ENCODE peak calls at places on chromosomes 3 and 15, in six cellular contexts. H, C, I, E, S and W are unnamed samples.

GRCh38 chr15:68718468-68718867 is 102.2 kb downstream of the ANP32A start:
- DNase-seq in H (no peak), C (no peak), I (no peak), E (no peak), S (no peak), W (no peak)

GRCh38 chr15:60257760-60258159 is 140.0 kb downstream of the ANXA2 start:
- DNase-seq in H (no peak), C (no peak), I (no peak), E (no peak), S (no peak), W (no peak)

GRCh38 chr3:139310474-139310933 is 33.3 kb upstream of the MRPS22 start:
- DNase-seq in H (no peak), C (no peak), I (no peak), E (no peak), S (peak; percentile 92), W (peak; percentile 67)

GRCh38 chr15:48766196-48766595 is 44.7 kb downstream of the CEP152 start:
- DNase-seq in H (peak; percentile 71), C (no peak), I (no peak), E (peak; percentile 59), S (peak; percentile 52), W (no peak)

GRCh38 chr15:67405208-67406191 is 115.4 kb upstream of the C15orf61 start:
- DNase-seq in H (peak; percentile 39), C (no peak), I (no peak), E (no peak), S (peak; percentile 79), W (peak; percentile 10)

GRCh38 chr3:184184546-184185234 is 1.3 kb upstream of the ABCF3 start:
- DNase-seq in H (no peak), C (no peak), I (no peak), E (no peak), S (no peak), W (no peak)

GRCh38 chr3:52533623-52534280 is at the start of gene NT5DC2:
- DNase-seq in H (peak; percentile 70), C (peak; percentile 76), I (peak; percentile 48), E (peak; percentile 80), S (peak; percentile 56), W (peak; percentile 75)

GRCh38 chr3:183378951-183379350 is 49.5 kb downstream of the MCF2L2 start:
- DNase-seq in H (no peak), C (no peak), I (no peak), E (no peak), S (no peak), W (no peak)

GRCh38 chr3:52200981-52201679 is 3.2 kb downstream of the ALAS1 start:
- DNase-seq in H (no peak), C (no peak), I (no peak), E (no peak), S (peak; percentile 33), W (no peak)

GRCh38 chr15:58407786-58408185 is 24.0 kb upstream of the LIPC start:
- DNase-seq in H (no peak), C (no peak), I (no peak), E (no peak), S (no peak), W (no peak)

GRCh38 chr15:70023769-70024491 is 73.8 kb downstream of the TLE3 start:
- DNase-seq in H (peak; percentile 45), C (peak; percentile 27), I (peak; percentile 46), E (peak; percentile 68), S (peak; percentile 36), W (no peak)

GRCh38 chr3:27532931-27533607 is 48.9 kb upstream of the SLC4A7 start:
- DNase-seq in H (no peak), C (no peak), I (no peak), E (no peak), S (peak; percentile 45), W (no peak)

GRCh38 chr3:65584913-65585312 is 453.8 kb downstream of the MAGI1 start:
- DNase-seq in H (no peak), C (no peak), I (no peak), E (no peak), S (no peak), W (no peak)

GRCh38 chr3:65581313-65581712 is 457.4 kb downstream of the MAGI1 start:
- DNase-seq in H (no peak), C (no peak), I (no peak), E (no peak), S (no peak), W (no peak)

GRCh38 chr3:65584002-65584401 is 454.7 kb downstream of the MAGI1 start:
- DNase-seq in H (no peak), C (no peak), I (no peak), E (no peak), S (no peak), W (no peak)

GRCh38 chr3:65583203-65583602 is 455.5 kb downstream of the MAGI1 start:
- DNase-seq in H (no peak), C (no peak), I (no peak), E (no peak), S (no peak), W (no peak)

GRCh38 chr3:65582012-65582717 is 456.6 kb downstream of the MAGI1 start:
- DNase-seq in H (no peak), C (no peak), I (no peak), E (no peak), S (no peak), W (no peak)
- TF ChIP-seq POLR2A in H (no peak), C (no peak), I (no peak), E (no peak), S (no peak), W (no peak)

DNA sequence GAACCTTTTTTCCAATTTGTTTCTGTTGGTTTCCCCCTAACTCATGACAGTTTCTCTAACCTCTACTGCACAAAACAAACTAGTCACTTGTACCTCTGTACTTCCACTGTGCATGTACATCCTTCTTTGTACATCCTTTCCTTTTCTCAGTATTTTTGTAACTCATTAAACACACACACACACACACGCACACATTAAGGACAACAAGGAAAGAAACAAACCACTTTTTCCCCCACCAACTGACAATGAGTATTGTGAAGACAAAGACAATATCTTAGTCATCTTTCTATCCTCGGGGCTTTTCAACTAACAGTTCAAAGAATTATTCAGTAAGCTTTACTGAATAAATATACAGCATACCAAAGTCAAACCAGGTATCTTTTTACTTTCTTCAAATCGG is 170.5 kb downstream of the VPS13C start:
- DNase-seq in H (no peak), C (no peak), I (no peak), E (no peak), S (no peak), W (no peak)
- TF ChIP-seq POLR2A in H (no peak), C (no peak), I (no peak), E (no peak), S (no peak), W (no peak)

DNA sequence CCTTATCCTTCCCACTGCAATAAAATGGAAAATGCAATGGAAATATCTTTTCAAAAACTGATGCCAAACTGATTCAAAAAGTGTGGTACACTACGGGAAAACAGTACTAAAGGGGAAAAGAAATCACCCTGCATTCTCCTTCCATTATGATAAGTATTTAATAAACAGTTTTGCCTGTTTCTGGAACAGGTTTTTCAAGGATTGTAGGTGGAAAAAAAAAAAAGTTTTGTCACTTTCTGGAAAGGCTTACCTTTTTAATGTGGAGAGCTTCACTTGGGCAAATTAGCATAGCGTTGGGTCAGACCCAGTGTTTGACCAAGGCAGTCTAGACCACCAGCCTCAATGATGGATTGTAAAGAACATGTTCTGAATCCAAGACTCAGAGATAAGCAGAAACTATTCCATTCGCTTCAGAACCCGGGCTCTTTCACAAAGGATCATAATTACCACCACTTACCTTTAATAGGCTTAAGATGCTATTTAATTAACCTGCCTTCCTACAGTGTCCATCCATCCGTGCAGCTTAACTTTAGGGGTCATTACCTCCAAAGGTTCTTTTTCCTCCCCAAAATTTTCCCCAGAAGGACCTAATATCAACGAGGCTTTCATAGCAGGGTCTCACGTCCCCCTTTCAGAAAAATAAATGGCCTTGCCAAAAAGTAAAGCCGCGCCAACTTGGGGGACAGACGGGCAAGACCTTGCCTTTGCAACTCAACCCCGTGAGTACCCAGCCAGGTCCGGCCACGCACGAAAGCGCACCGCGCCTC is 1.0 kb downstream of the DCBLD2 start:
- DNase-seq in H (no peak), C (no peak), I (no peak), E (no peak), S (no peak), W (no peak)
- TF ChIP-seq POLR2A in H (no peak), C (no peak), I (no peak), E (no peak), S (no peak), W (no peak)

GRCh38 chr3:128153156-128154011 is at the start of gene EEFSEC:
- DNase-seq in H (peak; percentile 83), C (peak; percentile 75), I (peak; percentile 54), E (peak; percentile 85), S (peak; percentile 83), W (peak; percentile 57)
- TF ChIP-seq POLR2A in H (no peak), C (peak; percentile 45), I (peak; percentile 40), E (no peak), S (peak; percentile 43), W (peak; percentile 46)

DNA sequence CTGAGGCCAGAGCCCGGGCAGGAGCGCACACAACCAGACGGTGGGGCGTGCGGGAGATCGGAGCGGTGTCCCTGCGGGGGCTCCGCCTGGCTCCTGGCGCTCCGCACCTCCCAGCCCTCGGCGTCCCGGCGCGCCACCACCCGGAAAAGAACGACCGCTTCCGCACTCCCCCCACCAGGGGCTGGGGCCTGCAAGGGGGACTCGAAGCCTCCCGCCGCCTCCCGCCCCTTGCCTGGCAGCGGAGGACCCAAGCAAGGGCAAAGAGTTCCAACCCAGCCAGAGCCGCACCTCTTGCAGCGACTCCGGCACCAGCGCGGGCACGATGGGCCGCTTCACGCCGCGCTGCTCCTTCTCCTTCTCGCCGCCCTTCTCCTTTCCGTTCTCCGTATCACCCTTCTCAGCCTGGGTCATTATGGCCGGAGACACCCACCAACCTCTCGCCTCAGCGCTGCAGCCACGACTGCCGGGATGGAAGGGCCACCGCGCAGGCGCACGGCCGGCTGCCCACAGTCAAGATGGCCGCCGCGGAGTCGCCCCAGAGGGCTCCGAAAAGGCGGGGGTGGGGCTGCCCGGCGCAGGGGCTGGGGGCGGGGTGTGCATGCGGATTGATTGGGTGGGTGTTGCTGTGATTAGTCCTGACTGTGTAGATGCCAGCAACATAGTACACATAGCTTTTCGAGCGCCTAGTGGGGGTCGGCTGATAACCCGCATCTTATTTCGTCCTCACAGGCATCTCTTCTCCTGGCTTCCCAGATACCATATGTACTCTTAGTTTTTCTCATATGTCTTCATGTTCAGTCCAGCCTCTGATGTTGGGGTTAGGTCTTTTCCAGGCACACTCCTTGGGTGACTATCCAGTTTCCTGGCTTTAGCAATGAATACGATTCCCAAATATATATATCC is at the start of gene ACTR8:
- DNase-seq in H (peak; percentile 88), C (peak; percentile 82), I (peak; percentile 54), E (peak; percentile 85), S (peak; percentile 77), W (peak; percentile 85)
- TF ChIP-seq POLR2A in H (peak; percentile 51), C (peak; percentile 46), I (peak; percentile 53), E (no peak), S (peak; percentile 81), W (peak; percentile 94)

GRCh38 chr3:126476976-126477330 is 1.3 kb upstream of the ZXDC start:
- DNase-seq in H (no peak), C (no peak), I (no peak), E (no peak), S (no peak), W (no peak)

GRCh38 chr3:126478581-126479310 is 3.1 kb upstream of the ZXDC start:
- DNase-seq in H (no peak), C (no peak), I (no peak), E (no peak), S (no peak), W (no peak)

GRCh38 chr3:126475411-126476114 is at the start of gene ZXDC:
- DNase-seq in H (peak; percentile 97), C (peak; percentile 95), I (peak; percentile 90), E (peak; percentile 97), S (peak; percentile 91), W (peak; percentile 100)

GRCh38 chr3:126474498-126475410 is 937 bp downstream of the ZXDC start:
- DNase-seq in H (peak; percentile 66), C (peak; percentile 47), I (no peak), E (peak; percentile 53), S (peak; percentile 35), W (peak; percentile 40)

GRCh38 chr3:126476166-126476975 is 680 bp upstream of the ZXDC start:
- DNase-seq in H (peak; percentile 72), C (no peak), I (peak; percentile 47), E (peak; percentile 65), S (peak; percentile 25), W (peak; percentile 68)
- TF ChIP-seq POLR2A in H (peak; percentile 20), C (peak; percentile 60), I (peak; percentile 12), E (no peak), S (no peak), W (peak; percentile 42)